ENCODE peak calls at places on chromosome 6, in five cellular contexts. A is Caco-2, K is A549, D is putamen, Y is T-helper 22 cell. W is an unnamed sample.

GRCh38 chr6:113375950-113376846 is 480.9 kb upstream of the MARCKS start:
- DNase-seq in A (no peak), D (no peak), K (no peak), Y (no peak), W (peak; percentile 3)

GRCh38 chr6:148551226-148551625 is 195.6 kb upstream of the UST start:
- DNase-seq in Y (no peak), A (no peak), K (no peak), D (no peak), W (no peak)

GRCh38 chr6:33549196-33549595 is 30.9 kb downstream of the BAK1 start:
- DNase-seq in K (no peak), Y (no peak), D (no peak), A (no peak), W (no peak)

GRCh38 chr6:39887692-39888450 is 46.4 kb downstream of the MOCS1 start:
- DNase-seq in K (no peak), Y (no peak), A (peak; percentile 28), D (peak; percentile 85), W (peak; percentile 49)

GRCh38 chr6:53805016-53805415 is 10.2 kb downstream of the LRRC1 start:
- DNase-seq in D (no peak), A (no peak), K (no peak), Y (no peak), W (no peak)

GRCh38 chr6:46626228-46626909 is 26.2 kb downstream of the CYP39A1 start:
- DNase-seq in K (no peak), A (peak; percentile 16), D (peak; percentile 72), Y (no peak), W (no peak)

GRCh38 chr6:138403324-138403800 is 661 bp upstream of the HEBP2 start:
- DNase-seq in Y (peak; percentile 23), D (peak; percentile 7), A (peak; percentile 68), K (peak; percentile 25), W (no peak)

GRCh38 chr6:16243055-16243454 is 4.7 kb downstream of the GMPR start:
- DNase-seq in K (no peak), Y (no peak), A (no peak), D (no peak), W (no peak)

GRCh38 chr6:42140756-42141602 is 1.4 kb downstream of the C6orf132 start:
- DNase-seq in Y (no peak), K (no peak), D (no peak), A (no peak), W (no peak)

GRCh38 chr6:120320481-120321162 is 971.1 kb upstream of the MAN1A1 start:
- DNase-seq in A (no peak), Y (no peak), K (no peak), D (no peak), W (no peak)

GRCh38 chr6:105616521-105616920 is 213.6 kb upstream of the PREP start:
- DNase-seq in A (no peak), D (no peak), Y (no peak), K (no peak), W (no peak)

GRCh38 chr6:30169658-30170614 is 6.6 kb downstream of the TRIM15 start:
- DNase-seq in Y (no peak), D (no peak), K (peak; percentile 33), A (peak; percentile 51), W (peak; percentile 13)

GRCh38 chr6:108737594-108738546 is 110.4 kb upstream of the ARMC2 start:
- DNase-seq in A (no peak), Y (no peak), K (peak; percentile 43), D (no peak), W (peak; percentile 80)

GRCh38 chr6:110509617-110510231 is 33.3 kb upstream of the SLC22A16 start:
- DNase-seq in Y (no peak), D (no peak), A (peak; percentile 72), K (no peak), W (peak; percentile 56)

GRCh38 chr6:148790817-148791216 is 44.0 kb downstream of the UST start:
- DNase-seq in Y (no peak), D (no peak), K (no peak), A (no peak), W (no peak)

GRCh38 chr6:30450908-30451818 is 38.1 kb upstream of the HLA-E start:
- DNase-seq in Y (peak; percentile 34), D (peak; percentile 52), A (no peak), K (no peak), W (no peak)

GRCh38 chr6:41589223-41589622 is 43.0 kb downstream of the FOXP4 start:
- DNase-seq in A (no peak), D (no peak), K (no peak), Y (no peak), W (no peak)

GRCh38 chr6:71197267-71197666 is 91.3 kb upstream of the OGFRL1 start:
- DNase-seq in D (no peak), K (no peak), Y (no peak), A (no peak), W (no peak)

GRCh38 chr6:119344306-119344705 is 5.3 kb downstream of the MAN1A1 start:
- DNase-seq in Y (no peak), D (no peak), A (no peak), K (no peak), W (no peak)

GRCh38 chr6:152635949-152636674 is 1.1 kb downstream of the SYNE1 start:
- DNase-seq in A (no peak), D (peak; percentile 83), K (no peak), Y (no peak), W (no peak)

GRCh38 chr6:1406306-1407058 is 17.1 kb downstream of the FOXF2 start:
- DNase-seq in D (no peak), A (no peak), K (no peak), Y (no peak), W (no peak)